ENCODE peak calls at places on chromosomes 2 and 18, in six cellular contexts. A is breast epithelium, N is keratinocyte, S is IMR-90, M is left lung, C is dorsolateral prefrontal cortex. Q is an unnamed sample.

GRCh38 chr2:72136349-72136748 is 11.3 kb downstream of the CYP26B1 start:
- DNase-seq in A (no peak), N (no peak), S (no peak), M (no peak), C (no peak), Q (no peak)

GRCh38 chr2:71545572-71546274 is 92.4 kb downstream of the DYSF start:
- DNase-seq in A (peak), N (no peak), S (peak), M (no peak), C (peak), Q (peak)

GRCh38 chr2:98269274-98269673 is 77.0 kb upstream of the CNGA3 start:
- DNase-seq in A (no peak), N (no peak), S (peak), M (no peak), C (no peak), Q (peak)

GRCh38 chr2:65380243-65380642 is 52.2 kb downstream of the SPRED2 start:
- DNase-seq in A (no peak), N (no peak), S (no peak), M (no peak), C (no peak), Q (no peak)

GRCh38 chr18:77479047-77479446 is 229.4 kb downstream of the GALR1 start:
- DNase-seq in A (no peak), N (no peak), S (no peak), M (no peak), C (no peak), Q (no peak)

GRCh38 chr2:171316755-171317337 is 116.9 kb downstream of the METTL8 start:
- DNase-seq in A (no peak), N (no peak), S (no peak), M (no peak), C (no peak), Q (no peak)

GRCh38 chr2:207504513-207505171 is 25.1 kb upstream of the CREB1 start:
- DNase-seq in A (no peak), N (no peak), S (peak), M (no peak), C (no peak), Q (peak)

GRCh38 chr18:48392266-48392665 is 16.9 kb downstream of the ZBTB7C start:
- DNase-seq in A (no peak), N (no peak), S (no peak), M (no peak), C (no peak), Q (no peak)

GRCh38 chr18:62957885-62958472 is 242.6 kb downstream of the PHLPP1 start:
- DNase-seq in A (no peak), N (no peak), S (peak), M (no peak), C (no peak), Q (peak)

GRCh38 chr2:43818761-43819160 is 19.9 kb downstream of the ABCG5 start:
- DNase-seq in A (no peak), N (no peak), S (peak), M (no peak), C (no peak), Q (peak)

GRCh38 chr18:25435462-25435782 is 83.5 kb upstream of the ZNF521 start:
- DNase-seq in A (no peak), N (no peak), S (no peak), M (no peak), C (no peak), Q (no peak)

GRCh38 chr2:105134076-105134475 is 96.2 kb downstream of the MRPS9 start:
- DNase-seq in A (no peak), N (no peak), S (peak), M (no peak), C (no peak), Q (no peak)

GRCh38 chr2:26170795-26171194 is 2.1 kb upstream of the GAREM2 start:
- DNase-seq in A (no peak), N (no peak), S (no peak), M (no peak), C (no peak), Q (no peak)

GRCh38 chr2:201357216-201357615 is at the start of gene FLACC1:
- DNase-seq in A (peak), N (no peak), S (peak), M (no peak), C (no peak), Q (peak)

GRCh38 chr2:135688002-135688401 is 53.7 kb upstream of the UBXN4 start:
- DNase-seq in A (no peak), N (no peak), S (peak), M (no peak), C (no peak), Q (peak)

GRCh38 chr2:192700934-192701333 is 506.2 kb upstream of the TMEFF2 start:
- DNase-seq in A (no peak), N (no peak), S (no peak), M (no peak), C (no peak), Q (no peak)

GRCh38 chr2:166147883-166148282 is 20.1 kb upstream of the SCN1A start:
- DNase-seq in A (no peak), N (no peak), S (no peak), M (no peak), C (no peak), Q (no peak)

GRCh38 chr18:63265322-63265721 is 54.2 kb downstream of the BCL2 start:
- DNase-seq in A (no peak), N (no peak), S (no peak), M (no peak), C (no peak), Q (no peak)

GRCh38 chr2:107025291-107025857 is 139.4 kb upstream of the ST6GAL2 start:
- DNase-seq in A (no peak), N (no peak), S (no peak), M (no peak), C (no peak), Q (no peak)

GRCh38 chr18:74682998-74683311 is 85.3 kb downstream of the ZNF407 start:
- DNase-seq in A (no peak), N (no peak), S (peak), M (no peak), C (no peak), Q (no peak)

GRCh38 chr2:144780983-144781382 is 261.1 kb upstream of the ZEB2 start:
- DNase-seq in A (no peak), N (no peak), S (no peak), M (no peak), C (no peak), Q (no peak)

GRCh38 chr2:142756430-142756829 is 121.0 kb upstream of the KYNU start:
- DNase-seq in A (no peak), N (peak), S (peak), M (no peak), C (no peak), Q (no peak)

GRCh38 chr2:219443697-219444023 is 9.0 kb downstream of the SPEG start:
- DNase-seq in A (no peak), N (no peak), S (no peak), M (no peak), C (no peak), Q (no peak)

GRCh38 chr2:215620528-215620927 is 184.7 kb upstream of the FN1 start:
- DNase-seq in A (no peak), N (no peak), S (no peak), M (no peak), C (no peak), Q (no peak)

GRCh38 chr2:113390133-113390849 is 47.2 kb upstream of the ZNG1B start:
- DNase-seq in A (peak), N (peak), S (peak), M (no peak), C (no peak), Q (peak)

GRCh38 chr2:10255189-10256030 is 47.3 kb upstream of the HPCAL1 start:
- DNase-seq in A (no peak), N (no peak), S (no peak), M (peak), C (no peak), Q (no peak)

GRCh38 chr2:223226264-223226663 is 174.3 kb downstream of the KCNE4 start:
- DNase-seq in A (no peak), N (no peak), S (no peak), M (no peak), C (no peak), Q (no peak)

GRCh38 chr2:133802366-133802765 is 234.1 kb upstream of the NCKAP5 start:
- DNase-seq in A (no peak), N (no peak), S (no peak), M (no peak), C (no peak), Q (no peak)

GRCh38 chr18:8176554-8176953 is 432.7 kb upstream of the RAB12 start:
- DNase-seq in A (no peak), N (no peak), S (no peak), M (no peak), C (no peak), Q (no peak)

GRCh38 chr2:60958361-60958760 is 59.2 kb upstream of the PEX13 start:
- DNase-seq in A (no peak), N (no peak), S (peak), M (no peak), C (no peak), Q (peak)

GRCh38 chr2:205754924-205755321 is 72.6 kb downstream of the NRP2 start:
- DNase-seq in A (no peak), N (no peak), S (peak), M (no peak), C (no peak), Q (peak)

GRCh38 chr2:152740743-152741328 is 22.4 kb downstream of the ARL6IP6 start:
- DNase-seq in A (no peak), N (no peak), S (peak), M (no peak), C (no peak), Q (no peak)

GRCh38 chr2:9703701-9704221 is 73.0 kb upstream of the YWHAQ start:
- DNase-seq in A (no peak), N (no peak), S (peak), M (no peak), C (no peak), Q (peak)

GRCh38 chr2:15965564-15966019 is 25.2 kb downstream of the MYCN start:
- DNase-seq in A (no peak), N (no peak), S (no peak), M (no peak), C (no peak), Q (no peak)
- H3K27ac ChIP-seq in A (no peak), N (no peak), S (no peak), M (no peak), C (no peak), Q (no peak)

GRCh38 chr2:18749912-18750526 is 160.7 kb upstream of the NT5C1B start:
- DNase-seq in A (peak), N (no peak), S (peak), M (no peak), C (no peak), Q (peak)
- TF ChIP-seq CTCF in A (peak), N (peak), S (peak), M (peak), C (peak), Q (peak)

GRCh38 chr2:237674731-237675276 is 47.4 kb downstream of the LRRFIP1 start:
- DNase-seq in A (peak), N (no peak), S (peak), M (peak), C (no peak), Q (peak)
- H3K4me3 ChIP-seq in A (peak), N (peak), S (no peak), M (peak), C (peak), Q (peak)

GRCh38 chr18:13532406-13533075 is 193.8 kb downstream of the FAM210A start:
- DNase-seq in A (no peak), N (no peak), S (no peak), M (no peak), C (no peak), Q (no peak)

GRCh38 chr18:13528739-13529392 is 197.5 kb downstream of the FAM210A start:
- DNase-seq in A (peak), N (no peak), S (no peak), M (no peak), C (no peak), Q (no peak)

GRCh38 chr18:13530215-13530878 is 196.0 kb downstream of the FAM210A start:
- DNase-seq in A (no peak), N (no peak), S (no peak), M (no peak), C (no peak), Q (no peak)

GRCh38 chr18:13531681-13532325 is 194.6 kb downstream of the FAM210A start:
- DNase-seq in A (no peak), N (no peak), S (no peak), M (peak), C (no peak), Q (no peak)

DNA sequence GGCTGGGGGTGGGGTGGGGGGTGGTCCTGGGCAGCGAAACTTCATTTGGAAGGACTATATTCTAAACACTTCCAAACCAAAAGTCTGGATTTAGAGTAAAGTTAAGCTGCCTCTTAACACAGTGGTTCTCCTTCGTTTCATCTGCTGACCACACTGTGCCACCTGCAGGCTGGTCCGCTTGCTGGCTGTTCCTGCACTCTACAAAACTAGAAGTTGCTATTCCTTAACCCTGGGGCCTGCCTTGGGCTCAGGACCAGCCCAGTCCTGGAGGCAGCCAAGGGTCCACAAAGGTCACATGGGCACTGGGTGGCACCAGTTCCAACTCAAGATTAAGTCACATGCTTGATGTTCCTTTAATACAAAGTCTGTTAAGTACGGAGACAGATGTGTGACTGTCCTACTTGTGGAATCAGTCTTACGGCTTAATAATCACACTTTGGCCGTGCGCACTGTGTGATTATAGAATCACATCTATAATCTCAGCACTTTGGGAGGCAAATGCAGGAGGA is 195.4 kb downstream of the FAM210A start:
- DNase-seq in A (peak), N (no peak), S (peak), M (no peak), C (peak), Q (peak)
- H3K27ac ChIP-seq in A (peak), N (no peak), S (no peak), M (no peak), C (no peak), Q (no peak)

DNA sequence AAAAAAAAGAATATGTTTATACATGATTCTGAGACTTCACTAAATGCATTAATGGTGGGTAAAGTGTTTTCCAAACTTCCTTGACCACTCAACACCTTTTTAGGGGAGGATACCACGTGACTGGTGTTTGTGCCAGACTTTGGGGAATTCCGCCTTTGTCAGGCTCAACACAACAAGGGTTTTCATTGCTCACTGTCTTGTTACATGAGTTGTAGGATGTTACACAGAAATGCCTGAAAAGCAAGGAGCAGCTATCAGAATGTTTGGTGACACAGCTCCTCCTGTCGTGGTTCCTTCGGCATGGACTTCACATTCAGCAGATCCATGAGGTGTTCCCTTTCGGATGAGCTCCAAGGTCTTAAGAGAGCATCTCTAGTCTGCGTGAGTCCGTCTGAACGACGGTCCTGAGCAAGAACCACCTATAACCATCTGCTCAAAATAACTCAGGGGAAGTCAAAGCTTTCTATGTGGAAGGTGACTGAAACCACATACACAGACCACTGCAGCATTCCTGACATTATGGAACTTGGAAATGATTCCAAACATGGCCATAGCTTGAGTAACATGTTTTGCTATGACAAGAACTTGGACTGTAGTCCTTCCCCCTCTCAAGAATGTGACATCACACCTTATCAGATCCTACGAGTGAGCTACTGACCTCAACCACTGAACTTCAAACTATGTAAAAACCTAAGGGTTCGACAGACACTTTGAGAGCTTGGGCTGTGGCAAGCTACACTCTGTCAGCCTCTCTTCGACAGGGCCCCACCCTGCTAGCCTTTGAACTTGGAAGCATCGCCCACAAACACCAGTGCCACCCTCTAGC is 57.5 kb downstream of the MCFD2 start:
- DNase-seq in A (no peak), N (no peak), S (peak), M (no peak), C (no peak), Q (peak)
- TF ChIP-seq CTCF in A (no peak), N (no peak), S (peak), M (no peak), C (no peak), Q (peak)

GRCh38 chr2:232483923-232484627 is 3.6 kb downstream of the ECEL1 start:
- DNase-seq in A (no peak), N (no peak), S (no peak), M (peak), C (no peak), Q (no peak)

GRCh38 chr2:232485757-232486557 is 1.7 kb downstream of the ECEL1 start:
- DNase-seq in A (no peak), N (no peak), S (no peak), M (peak), C (no peak), Q (no peak)

GRCh38 chr2:232484628-232485332 is 2.9 kb downstream of the ECEL1 start:
- DNase-seq in A (no peak), N (no peak), S (no peak), M (no peak), C (no peak), Q (no peak)

GRCh38 chr2:232486558-232487384 is 863 bp downstream of the ECEL1 start:
- DNase-seq in A (no peak), N (no peak), S (no peak), M (peak), C (no peak), Q (no peak)

GRCh38 chr2:232485333-232485756 is 2.3 kb downstream of the ECEL1 start:
- DNase-seq in A (no peak), N (no peak), S (no peak), M (peak), C (no peak), Q (no peak)
- H3K4me3 ChIP-seq in A (no peak), N (no peak), S (no peak), M (no peak), C (no peak), Q (no peak)

GRCh38 chr2:240996834-240997140 is 1.6 kb upstream of the SNED1 start:
- DNase-seq in A (no peak), N (no peak), S (no peak), M (no peak), C (no peak), Q (no peak)
- H3K27ac ChIP-seq in A (peak), N (no peak), S (no peak), M (no peak), C (no peak), Q (no peak)

GRCh38 chr2:231711677-231712461 is 3.5 kb downstream of the PTMA start:
- DNase-seq in A (no peak), N (no peak), S (no peak), M (no peak), C (no peak), Q (no peak)
- TF ChIP-seq CTCF in A (no peak), N (no peak), S (no peak), M (no peak), C (no peak), Q (no peak)

GRCh38 chr2:628651-629050 is 48.6 kb downstream of the TMEM18 start:
- DNase-seq in A (peak), N (no peak), S (no peak), M (no peak), C (no peak), Q (no peak)
- H3K4me3 ChIP-seq in A (peak), N (no peak), S (no peak), M (no peak), C (no peak), Q (no peak)

GRCh38 chr2:69143726-69144360 is 130.9 kb downstream of the ANTXR1 start:
- DNase-seq in A (peak), N (no peak), S (peak), M (no peak), C (no peak), Q (no peak)
- H3K27ac ChIP-seq in A (peak), N (no peak), S (no peak), M (no peak), C (no peak), Q (no peak)

Q was measured in brain microvascular endothelial cell.